ENCODE peak calls at places on chromosomes 4 and X, in five cellular contexts. G, F, E, K and N are unnamed samples.

GRCh38 chrX:53071064-53071463 is 11.1 kb upstream of the TSPYL2 start:
- DNase-seq in G (no peak), F (no peak), E (no peak), K (no peak), N (no peak)

GRCh38 chrX:151359931-151360871 is 36.8 kb upstream of the VMA21 start:
- DNase-seq in G (peak), F (no peak), E (peak), K (peak), N (no peak)

GRCh38 chrX:41043950-41044349 is 41.3 kb upstream of the USP9X start:
- DNase-seq in G (peak), F (no peak), E (no peak), K (peak), N (no peak)

GRCh38 chrX:129957241-129958099 is 25.0 kb upstream of the BCORL1 start:
- DNase-seq in G (peak), F (no peak), E (peak), K (peak), N (no peak)

GRCh38 chr4:142040043-142040442 is 403.7 kb downstream of the IL15 start:
- DNase-seq in G (no peak), F (no peak), E (no peak), K (no peak), N (no peak)

GRCh38 chr4:157372154-157372553 is 151.6 kb downstream of the GRIA2 start:
- DNase-seq in G (no peak), F (no peak), E (no peak), K (no peak), N (no peak)

GRCh38 chrX:138890491-138890890 is 179.0 kb upstream of the FGF13 start:
- DNase-seq in G (peak), F (no peak), E (no peak), K (no peak), N (no peak)

GRCh38 chrX:130118941-130119640 is 8.8 kb upstream of the ELF4 start:
- DNase-seq in G (peak), F (no peak), E (no peak), K (peak), N (no peak)

GRCh38 chrX:23773601-23774175 is 9.3 kb upstream of the SAT1 start:
- DNase-seq in G (no peak), F (no peak), E (peak), K (no peak), N (no peak)

GRCh38 chr4:175306436-175306835 is 388.3 kb downstream of the ADAM29 start:
- DNase-seq in G (no peak), F (no peak), E (no peak), K (no peak), N (no peak)

GRCh38 chr4:77695769-77696168 is 90.1 kb downstream of the CXCL13 start:
- DNase-seq in G (peak), F (peak), E (no peak), K (peak), N (peak)

GRCh38 chrX:122475306-122475705 is 708.8 kb upstream of the GRIA3 start:
- DNase-seq in G (peak), F (peak), E (no peak), K (no peak), N (no peak)

GRCh38 chr4:11079171-11079570 is 349.5 kb downstream of the HS3ST1 start:
- DNase-seq in G (peak), F (peak), E (no peak), K (no peak), N (no peak)

GRCh38 chrX:49725401-49725800 is 29.6 kb upstream of the PAGE1 start:
- DNase-seq in G (no peak), F (no peak), E (no peak), K (no peak), N (no peak)

GRCh38 chrX:83916525-83916924 is 55.6 kb downstream of the CYLC1 start:
- DNase-seq in G (peak), F (no peak), E (peak), K (no peak), N (no peak)

GRCh38 chrX:16695079-16695676 is 17.3 kb downstream of the CTPS2 start:
- DNase-seq in G (peak), F (no peak), E (peak), K (peak), N (no peak)

GRCh38 chr4:80685219-80685618 is 345.3 kb upstream of the BMP3 start:
- DNase-seq in G (no peak), F (no peak), E (no peak), K (no peak), N (no peak)

GRCh38 chrX:123755107-123755506 is 22.3 kb upstream of the THOC2 start:
- DNase-seq in G (no peak), F (no peak), E (no peak), K (no peak), N (no peak)

GRCh38 chr4:52982246-52982950 is 120.3 kb downstream of the RASL11B start:
- DNase-seq in G (peak), F (no peak), E (peak), K (peak), N (no peak)

GRCh38 chr4:185399466-185399865 is 2.8 kb downstream of the ANKRD37 start:
- DNase-seq in G (no peak), F (no peak), E (no peak), K (no peak), N (no peak)

GRCh38 chr4:1345905-1346780 is 865 bp upstream of the UVSSA start:
- DNase-seq in G (peak), F (peak), E (peak), K (peak), N (no peak)

GRCh38 chr4:148288448-148288847 is 153.8 kb downstream of the NR3C2 start:
- DNase-seq in G (no peak), F (no peak), E (no peak), K (no peak), N (no peak)

GRCh38 chr4:2932561-2932950 is 30.6 kb downstream of the NOP14 start:
- DNase-seq in G (no peak), F (no peak), E (no peak), K (no peak), N (no peak)

GRCh38 chr4:3791910-3792542 is 25.8 kb downstream of the ADRA2C start:
- DNase-seq in G (peak), F (no peak), E (peak), K (no peak), N (no peak)

GRCh38 chr4:15717647-15718416 is 15.0 kb downstream of the BST1 start:
- DNase-seq in G (peak), F (no peak), E (no peak), K (no peak), N (no peak)

GRCh38 chr4:98564847-98565246 is 93.6 kb downstream of the TSPAN5 start:
- DNase-seq in G (no peak), F (no peak), E (peak), K (no peak), N (no peak)

GRCh38 chrX:9352243-9352642 is 112.6 kb upstream of the TBL1X start:
- DNase-seq in G (no peak), F (no peak), E (no peak), K (no peak), N (no peak)

GRCh38 chr4:98838977-98839618 is 89.8 kb downstream of the EIF4E start:
- DNase-seq in G (peak), F (no peak), E (peak), K (no peak), N (no peak)

GRCh38 chr4:178165909-178166308 is 723.7 kb upstream of the AGA start:
- DNase-seq in G (no peak), F (peak), E (no peak), K (no peak), N (no peak)

GRCh38 chrX:154322890-154323289 is 27.3 kb downstream of the TKTL1 start:
- DNase-seq in G (no peak), F (no peak), E (no peak), K (no peak), N (no peak)

GRCh38 chr4:1195109-1195671 is 22.8 kb upstream of the SPON2 start:
- DNase-seq in G (no peak), F (no peak), E (no peak), K (peak), N (no peak)

DNA sequence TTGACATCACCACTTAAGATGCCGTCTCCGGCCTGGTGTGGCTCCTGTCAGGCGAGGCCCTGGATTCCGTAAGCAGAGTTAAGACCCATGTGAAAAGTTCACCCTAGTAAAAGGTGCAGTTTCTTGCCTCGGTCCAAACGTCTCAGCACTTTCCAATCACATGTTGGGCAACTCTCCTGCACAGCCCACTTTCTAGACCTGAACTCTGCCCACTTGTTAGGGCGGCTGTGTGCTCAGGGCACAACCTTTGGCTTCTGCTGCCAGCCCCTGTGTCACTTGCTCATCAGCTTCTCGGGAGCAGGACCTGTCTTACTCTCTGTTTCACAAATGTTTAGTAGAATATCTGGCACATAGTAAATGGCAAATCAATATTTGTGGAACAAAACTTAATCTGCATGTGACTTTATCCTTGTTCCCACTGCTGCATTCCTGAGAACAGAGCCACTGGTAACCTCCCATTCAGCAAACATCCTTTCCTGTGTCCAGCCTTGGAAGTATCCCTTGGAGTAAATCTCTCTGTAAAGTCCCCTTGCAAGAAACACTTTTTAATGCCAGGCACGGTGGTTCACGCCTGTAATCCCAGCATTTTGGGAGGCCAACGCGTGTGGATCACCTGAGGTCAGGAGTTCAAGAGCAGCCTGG is 38.7 kb upstream of the SH3RF1 start:
- DNase-seq in G (no peak), F (no peak), E (no peak), K (no peak), N (no peak)
- H3K27ac ChIP-seq in G (no peak), F (no peak), E (no peak), K (no peak), N (no peak)

GRCh38 chr4:86481429-86481828 is 112.7 kb upstream of the PTPN13 start:
- DNase-seq in G (no peak), F (no peak), E (no peak), K (no peak), N (no peak)

GRCh38 chr4:86484241-86484640 is 109.9 kb upstream of the PTPN13 start:
- DNase-seq in G (no peak), F (no peak), E (no peak), K (no peak), N (no peak)

GRCh38 chr4:86487738-86488137 is 106.4 kb upstream of the PTPN13 start:
- DNase-seq in G (no peak), F (no peak), E (no peak), K (no peak), N (no peak)

GRCh38 chr4:86482296-86482695 is 111.8 kb upstream of the PTPN13 start:
- DNase-seq in G (no peak), F (no peak), E (no peak), K (peak), N (no peak)

DNA sequence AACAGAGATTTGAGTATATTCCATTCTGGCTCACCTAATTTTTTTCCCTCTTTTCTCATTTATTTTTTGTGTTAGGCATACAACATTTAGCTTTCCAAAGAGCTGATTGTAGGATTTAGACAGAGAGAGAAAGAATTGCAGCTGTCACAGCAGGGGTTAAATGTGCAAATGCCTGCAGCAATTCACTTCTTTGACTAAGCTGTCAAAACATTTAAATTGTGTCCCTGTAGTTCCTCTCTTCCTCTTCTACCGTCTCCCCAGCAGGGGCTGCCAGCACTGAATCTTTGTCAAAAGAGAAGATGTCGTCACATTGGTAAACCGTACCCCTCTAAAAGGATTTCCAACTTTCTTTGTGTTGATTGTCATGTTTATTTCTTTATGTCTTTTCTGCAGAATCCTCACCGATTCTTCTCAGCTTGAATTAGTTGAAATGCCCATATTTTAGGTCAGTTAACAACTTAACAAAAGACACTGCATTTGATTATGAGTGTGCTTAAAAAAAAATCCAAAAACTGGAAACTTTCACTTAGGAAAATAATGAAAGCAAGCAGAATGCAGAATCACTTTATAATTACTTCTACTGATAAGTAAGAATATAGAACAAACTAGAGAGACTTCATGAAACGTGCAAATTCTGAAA is 111.1 kb upstream of the PTPN13 start:
- DNase-seq in G (peak), F (no peak), E (peak), K (peak), N (no peak)
- H3K27ac ChIP-seq in G (no peak), F (no peak), E (peak), K (no peak), N (no peak)

DNA sequence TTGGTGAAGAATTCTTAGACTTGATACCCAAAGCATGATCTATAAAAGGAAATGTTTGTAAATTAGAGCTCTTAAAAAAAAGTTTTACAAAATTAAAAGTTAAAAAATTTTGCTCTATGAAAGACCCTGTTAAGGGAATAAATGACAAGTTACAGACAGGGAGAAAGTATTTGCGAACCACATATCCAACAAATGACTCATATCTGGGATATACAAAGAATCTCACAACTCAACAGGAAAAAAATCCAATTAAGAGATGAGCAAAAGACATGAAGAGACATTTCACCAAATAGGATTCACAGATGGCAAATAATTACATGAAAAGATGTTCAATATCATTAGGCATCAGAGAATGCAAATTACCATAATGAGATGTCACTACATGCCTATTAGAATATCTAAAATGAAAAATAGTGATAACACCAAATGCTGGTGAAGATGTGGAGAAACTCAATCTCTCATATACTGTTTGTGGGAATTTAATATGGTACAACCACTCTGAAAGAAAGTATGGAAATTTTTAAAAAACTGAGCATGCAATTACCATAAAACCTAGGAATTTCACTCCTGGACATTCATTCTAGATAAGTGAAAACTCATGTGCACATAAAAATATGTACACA is 100.8 kb upstream of the EOLA2 start:
- DNase-seq in G (peak), F (no peak), E (peak), K (peak), N (no peak)
- H3K27ac ChIP-seq in G (peak), F (no peak), E (no peak), K (no peak), N (no peak)

GRCh38 chr4:39516407-39516966 is 10.8 kb downstream of the UGDH start:
- DNase-seq in G (no peak), F (no peak), E (no peak), K (no peak), N (no peak)

GRCh38 chr4:39518484-39518883 is 8.8 kb downstream of the UGDH start:
- DNase-seq in G (no peak), F (no peak), E (no peak), K (no peak), N (no peak)

GRCh38 chr4:39510348-39510929 is 16.8 kb downstream of the UGDH start:
- DNase-seq in G (no peak), F (no peak), E (no peak), K (no peak), N (no peak)

GRCh38 chr4:39514888-39515401 is 12.3 kb downstream of the UGDH start:
- DNase-seq in G (peak), F (no peak), E (no peak), K (peak), N (no peak)
- H3K27ac ChIP-seq in G (peak), F (no peak), E (no peak), K (peak), N (peak)

GRCh38 chrX:88991583-88992132 is 244.6 kb downstream of the CPXCR1 start:
- DNase-seq in G (no peak), F (no peak), E (no peak), K (no peak), N (no peak)
- H3K27ac ChIP-seq in G (no peak), F (no peak), E (no peak), K (no peak), N (no peak)